ENCODE peak calls at places on chromosomes 1 and 21, in seven cellular contexts. E is A549, P is SK-N-SH, S is transverse colon, D is suprapubic skin, V is K562, F is esophagus muscularis mucosa. L is an unnamed sample. For H3K9me3, the result is how much of the 10 kb centered on the place peaks cover.

GRCh38 chr1:9294440-9294773 is 1.7 kb downstream of the SPSB1 start:
- DNase-seq in S (no peak), V (no peak), E (peak), F (no peak), D (no peak), P (no peak), L (peak)

GRCh38 chr1:159214149-159214760 is 9.6 kb downstream of the ACKR1 start:
- DNase-seq in E (peak), P (peak), V (peak), S (peak), D (no peak), F (peak), L (no peak)

GRCh38 chr1:87673748-87674147 is 345.1 kb downstream of the LMO4 start:
- DNase-seq in F (no peak), V (no peak), S (no peak), P (no peak), E (no peak), D (no peak), L (no peak)

GRCh38 chr1:22210176-22210575 is 67.3 kb upstream of the WNT4 start:
- DNase-seq in S (no peak), F (no peak), E (no peak), D (no peak), P (no peak), V (no peak), L (no peak)

GRCh38 chr1:31567956-31568570 is 8.3 kb upstream of the TINAGL1 start:
- DNase-seq in S (no peak), P (no peak), D (no peak), V (no peak), F (no peak), E (no peak), L (no peak)

GRCh38 chr21:32726742-32727477 is 903 bp downstream of the SYNJ1 start:
- DNase-seq in P (peak), E (peak), S (peak), V (peak), F (no peak), D (no peak), L (no peak)

GRCh38 chr21:40143822-40144525 is 276.7 kb downstream of the PCP4 start:
- DNase-seq in S (peak), F (no peak), V (peak), E (peak), P (peak), D (no peak), L (no peak)

GRCh38 chr1:177302365-177303044 is 131.7 kb downstream of the BRINP2 start:
- DNase-seq in E (no peak), V (no peak), F (peak), P (no peak), D (no peak), S (peak), L (no peak)

GRCh38 chr1:48039088-48040049 is 42.2 kb upstream of the TRABD2B start:
- DNase-seq in F (no peak), V (no peak), P (no peak), E (no peak), S (no peak), D (no peak), L (no peak)

GRCh38 chr1:9615316-9616063 is 26.8 kb downstream of the TMEM201 start:
- DNase-seq in P (peak), D (no peak), V (peak), E (peak), S (peak), F (no peak), L (peak)

GRCh38 chr1:248613742-248614141 is 16.2 kb upstream of the OR2T10 start:
- DNase-seq in V (no peak), F (no peak), S (no peak), E (no peak), P (no peak), D (no peak), L (no peak)

GRCh38 chr1:212423879-212424278 is 8.8 kb upstream of the NENF start:
- DNase-seq in E (no peak), V (no peak), F (no peak), P (no peak), D (no peak), S (no peak), L (no peak)

GRCh38 chr1:44645466-44646244 is 28.6 kb downstream of the TMEM53 start:
- DNase-seq in F (no peak), D (peak), S (peak), P (no peak), E (no peak), V (no peak), L (peak)

GRCh38 chr21:41009398-41010177 is 158.4 kb upstream of the BACE2 start:
- DNase-seq in F (no peak), D (no peak), S (no peak), E (no peak), P (peak), V (no peak), L (no peak)

GRCh38 chr1:201882665-201883132 is 6.0 kb upstream of the SHISA4 start:
- DNase-seq in D (no peak), S (no peak), P (no peak), F (no peak), E (peak), V (peak), L (no peak)

GRCh38 chr1:164838786-164839185 is 279.8 kb downstream of the PBX1 start:
- DNase-seq in E (no peak), S (no peak), P (no peak), F (no peak), D (no peak), V (no peak), L (no peak)

GRCh38 chr1:32872189-32872898 is 1.6 kb upstream of the FNDC5 start:
- DNase-seq in F (no peak), D (peak), S (peak), P (peak), E (peak), V (peak), L (peak)

GRCh38 chr1:19411612-19412011 is 73.7 kb downstream of the CAPZB start:
- DNase-seq in D (no peak), E (no peak), S (no peak), F (no peak), V (no peak), P (no peak), L (no peak)

GRCh38 chr1:215617979-215618378 is 50.9 kb downstream of the KCTD3 start:
- DNase-seq in V (no peak), P (no peak), F (no peak), S (no peak), E (no peak), D (no peak), L (no peak)

GRCh38 chr1:211616231-211617031 is 37.5 kb upstream of the SLC30A1 start:
- DNase-seq in V (no peak), P (no peak), S (no peak), F (no peak), E (no peak), D (no peak), L (peak)

GRCh38 chr1:51644533-51645197 is 27.8 kb downstream of the OSBPL9 start:
- DNase-seq in S (peak), P (no peak), F (peak), V (no peak), E (peak), D (no peak), L (no peak)

GRCh38 chr1:206556748-206557635 is 49.7 kb downstream of the RASSF5 start:
- DNase-seq in V (peak), E (peak), S (peak), P (peak), D (peak), F (peak), L (peak)

GRCh38 chr1:229209386-229209785 is 61.5 kb upstream of the RAB4A start:
- DNase-seq in V (no peak), S (no peak), F (no peak), E (no peak), D (no peak), P (no peak), L (no peak)

GRCh38 chr21:28439246-28439645 is 553.4 kb downstream of the LTN1 start:
- DNase-seq in V (no peak), F (no peak), P (no peak), D (no peak), E (no peak), S (no peak), L (no peak)

GRCh38 chr1:4468804-4469514 is 185.4 kb upstream of the AJAP1 start:
- DNase-seq in V (no peak), P (no peak), F (no peak), D (no peak), E (no peak), S (no peak), L (no peak)

GRCh38 chr1:225911207-225912130 is 12.6 kb downstream of the PYCR2 start:
- DNase-seq in S (peak), D (no peak), E (peak), P (peak), F (no peak), V (no peak), L (peak)

GRCh38 chr21:28256420-28256831 is 736.3 kb downstream of the LTN1 start:
- DNase-seq in D (no peak), P (peak), F (no peak), E (no peak), V (no peak), S (no peak), L (no peak)

GRCh38 chr1:237562247-237562823 is 328.4 kb downstream of the ZP4 start:
- DNase-seq in S (no peak), E (peak), P (peak), D (no peak), V (peak), F (no peak), L (no peak)

GRCh38 chr1:170790651-170791071 is 126.7 kb downstream of the PRRX1 start:
- DNase-seq in F (no peak), S (no peak), D (no peak), V (no peak), P (no peak), E (no peak), L (no peak)
- TF ChIP-seq EP300 in F (no peak), S (no peak), D (no peak), V (no peak), P (no peak), E (no peak), L (no peak)

GRCh38 chr1:101174722-101175121 is 62.1 kb upstream of the S1PR1 start:
- DNase-seq in V (no peak), P (no peak), D (no peak), S (no peak), F (no peak), E (no peak), L (no peak)

GRCh38 chr1:101165944-101166343 is 70.9 kb upstream of the S1PR1 start:
- DNase-seq in S (no peak), D (no peak), V (no peak), E (no peak), F (no peak), P (no peak), L (no peak)

GRCh38 chr1:101166583-101167120 is 70.2 kb upstream of the S1PR1 start:
- DNase-seq in V (no peak), S (no peak), D (no peak), F (no peak), P (no peak), E (no peak), L (no peak)

GRCh38 chr1:101167891-101168290 is 68.9 kb upstream of the S1PR1 start:
- DNase-seq in E (no peak), P (no peak), S (no peak), V (no peak), F (no peak), D (no peak), L (no peak)

DNA sequence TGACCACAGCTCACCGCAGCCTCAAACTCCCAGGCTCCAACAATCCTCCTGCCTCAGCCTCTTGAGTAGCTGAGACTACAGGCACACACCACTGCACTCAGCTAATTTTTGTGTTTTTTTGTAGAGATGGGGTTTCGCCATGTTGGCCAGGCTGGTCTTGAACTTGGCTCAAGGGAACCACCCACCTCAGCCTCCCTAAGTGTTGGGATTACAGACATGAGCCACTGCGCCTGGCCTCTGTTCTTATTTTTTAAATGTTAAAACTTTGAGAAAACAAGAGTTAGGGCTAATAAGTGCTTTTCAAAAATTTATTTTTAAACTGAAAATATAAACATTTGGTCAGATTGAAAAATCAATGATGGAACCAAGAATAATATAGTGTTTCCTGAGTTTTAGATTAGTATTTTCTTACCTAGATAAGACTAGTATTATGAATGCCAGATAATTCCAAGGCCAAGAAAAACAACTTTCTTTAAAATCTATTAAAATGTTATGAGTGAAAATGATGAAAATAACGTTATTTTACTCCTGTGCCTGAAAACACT is 66.2 kb upstream of the S1PR1 start:
- DNase-seq in V (no peak), S (no peak), E (no peak), P (no peak), D (no peak), F (no peak), L (no peak)
- H3K9me3 ChIP-seq in V (under half), S (under half), E (under half), P (under half), D (under half), F (under half), L (under half)

GRCh38 chr1:2322593-2323295 is 68.6 kb downstream of the MORN1 start:
- DNase-seq in E (no peak), P (no peak), S (no peak), D (no peak), V (no peak), F (no peak), L (peak)
- TF ChIP-seq CTCF in E (no peak), P (no peak), S (no peak), D (no peak), V (no peak), F (no peak), L (no peak)

DNA sequence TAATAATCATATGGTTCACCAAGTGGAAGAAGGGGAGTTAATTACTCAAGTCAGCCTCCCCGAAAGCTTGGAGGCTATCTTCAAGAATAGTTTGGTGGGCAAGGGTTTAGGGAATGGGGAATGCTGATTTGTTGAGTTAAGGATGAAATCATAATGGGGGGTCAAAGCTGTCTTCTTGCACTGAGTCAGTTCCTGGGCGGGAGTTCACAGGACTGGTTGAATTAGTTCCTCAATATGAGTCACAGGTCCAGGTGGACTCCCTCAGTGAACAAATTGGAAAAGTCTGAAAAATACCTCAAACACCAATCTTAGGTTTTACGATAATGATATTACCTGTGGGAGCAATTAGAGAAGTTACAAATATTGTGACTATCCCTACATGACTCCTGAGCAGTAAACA is 115.2 kb upstream of the COA6 start:
- DNase-seq in F (no peak), E (no peak), V (no peak), P (no peak), S (no peak), D (no peak), L (no peak)
- TF ChIP-seq EP300 in F (no peak), E (no peak), V (no peak), P (no peak), S (no peak), D (no peak), L (no peak)

GRCh38 chr21:9759972-9760371 is 761.4 kb upstream of the TPTE start:
- DNase-seq in D (no peak), P (no peak), S (no peak), F (peak), E (no peak), V (no peak), L (no peak)

GRCh38 chr21:9760398-9761074 is 760.8 kb upstream of the TPTE start:
- DNase-seq in D (no peak), E (no peak), S (no peak), P (no peak), V (no peak), F (peak), L (no peak)

GRCh38 chr21:9767592-9768375 is 753.6 kb upstream of the TPTE start:
- DNase-seq in E (no peak), P (peak), D (no peak), S (no peak), V (peak), F (no peak), L (no peak)

GRCh38 chr21:9763306-9763705 is 758.1 kb upstream of the TPTE start:
- DNase-seq in D (no peak), S (no peak), P (no peak), E (no peak), V (no peak), F (peak), L (no peak)

DNA sequence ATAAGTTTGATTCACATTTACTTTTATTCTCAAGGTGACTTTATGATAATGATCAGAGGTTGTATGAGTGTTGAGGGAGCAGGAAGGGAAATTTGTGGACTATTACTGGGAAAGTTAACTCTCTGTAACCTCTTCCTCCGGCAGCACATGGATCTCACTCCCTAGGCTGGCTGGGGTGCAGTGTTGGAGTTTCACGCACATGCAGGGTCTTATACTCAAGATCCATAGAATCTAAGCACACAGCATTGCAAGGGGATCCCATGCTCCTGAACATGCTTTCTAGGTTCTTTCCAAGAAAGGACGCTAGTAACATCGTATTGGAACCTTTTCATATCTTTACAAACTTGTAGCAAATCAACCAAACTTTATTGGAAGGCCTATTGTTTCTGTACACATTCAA is 757.6 kb upstream of the TPTE start:
- DNase-seq in F (no peak), S (no peak), P (no peak), E (no peak), V (no peak), D (no peak), L (no peak)
- H3K9me3 ChIP-seq in F (under half), S (under half), P (under half), E (under half), V (under half), D (under half), L (under half)

GRCh38 chr1:27109103-27109822 is 45.7 kb downstream of the SLC9A1 start:
- DNase-seq in S (peak), V (peak), F (no peak), D (no peak), P (no peak), E (peak), L (no peak)
- TF ChIP-seq CTCF in S (peak), V (peak), F (no peak), D (no peak), P (peak), E (peak), L (no peak)

GRCh38 chr1:26351591-26352337 is 2.2 kb downstream of the CRYBG2 start:
- DNase-seq in P (no peak), F (no peak), S (peak), V (no peak), E (peak), D (no peak), L (no peak)

GRCh38 chr1:26349886-26350244 is 4.1 kb downstream of the CRYBG2 start:
- DNase-seq in S (no peak), E (no peak), P (no peak), V (no peak), F (no peak), D (no peak), L (no peak)

GRCh38 chr1:26352338-26352679 is 1.6 kb downstream of the CRYBG2 start:
- DNase-seq in D (no peak), P (no peak), F (no peak), V (no peak), E (no peak), S (no peak), L (no peak)

GRCh38 chr1:26350343-26350700 is 3.6 kb downstream of the CRYBG2 start:
- DNase-seq in D (no peak), P (no peak), F (no peak), S (no peak), V (no peak), E (no peak), L (no peak)

DNA sequence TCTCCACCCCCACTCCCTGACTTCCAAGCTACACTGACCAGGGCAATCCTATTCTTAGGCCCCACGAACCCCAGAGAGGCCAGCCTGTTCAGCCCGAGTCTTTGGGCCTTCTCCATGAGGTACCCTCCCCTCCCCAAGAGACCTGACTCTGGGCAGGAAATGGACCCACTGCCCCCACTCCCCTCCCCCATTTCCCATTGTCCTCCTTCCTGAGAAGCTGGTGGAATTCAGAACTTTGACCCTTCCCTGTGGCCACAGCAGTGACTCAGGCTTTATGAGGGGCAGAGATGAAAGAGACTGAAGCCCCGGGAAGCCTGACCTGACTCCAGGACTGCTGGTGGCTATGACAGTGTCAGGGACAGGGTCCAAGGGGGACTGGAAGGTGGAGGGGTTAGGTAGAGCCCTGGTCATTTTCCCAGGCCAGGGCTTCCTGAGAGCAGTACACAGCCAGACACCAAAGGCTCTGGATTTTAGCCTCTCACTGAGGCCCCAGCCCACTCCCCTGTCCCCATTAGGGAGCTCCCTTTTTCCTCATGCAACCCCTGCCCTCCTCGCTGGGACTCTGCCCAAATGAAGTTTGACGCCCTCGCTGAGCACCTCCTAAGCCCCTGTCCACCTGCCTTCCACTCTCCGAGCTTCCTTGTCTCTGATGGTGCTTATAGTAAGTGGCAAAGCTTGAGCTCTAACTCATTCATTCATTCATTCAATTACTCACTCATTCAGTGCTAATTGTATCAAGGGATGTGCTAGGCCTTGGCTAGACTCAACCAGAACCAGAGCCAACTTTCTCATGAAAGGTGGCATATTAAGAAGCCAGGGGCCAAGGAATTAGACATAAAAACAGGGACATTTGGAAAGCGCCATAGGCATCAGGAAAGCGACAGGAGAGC is 3.0 kb downstream of the CRYBG2 start:
- DNase-seq in S (peak), V (no peak), P (no peak), E (peak), F (no peak), D (no peak), L (no peak)
- TF ChIP-seq EP300 in S (no peak), V (no peak), P (no peak), E (peak), F (no peak), D (no peak), L (no peak)

L was measured in ovary.